ENCODE peak calls at places on chromosome 12, in six cellular contexts. One of them, this sample, is unnamed.

GRCh38 chr12:82858534-82858917 is 171.8 kb downstream of the TMTC2 start:
- DNase-seq in endothelial cell: no peak
- DNase-seq in tibial nerve: no peak
- DNase-seq in brain microvascular endothelial cell: no peak
- DNase-seq in CD4-positive, CD25-positive, alpha-beta regulatory T cell: no peak
- DNase-seq in HCEC 1CT: no peak
- DNase-seq in this sample: no peak

GRCh38 chr12:48903982-48904411 is 21.3 kb downstream of the FKBP11 start:
- DNase-seq in endothelial cell: peak; percentile 92
- DNase-seq in tibial nerve: peak; percentile 66
- DNase-seq in brain microvascular endothelial cell: peak; percentile 81
- DNase-seq in CD4-positive, CD25-positive, alpha-beta regulatory T cell: peak; percentile 86
- DNase-seq in HCEC 1CT: peak; percentile 53
- DNase-seq in this sample: peak; percentile 75

GRCh38 chr12:14260011-14260993 is 105.2 kb upstream of the ATF7IP start:
- DNase-seq in endothelial cell: peak; percentile 87
- DNase-seq in tibial nerve: peak; percentile 88
- DNase-seq in brain microvascular endothelial cell: peak; percentile 95
- DNase-seq in CD4-positive, CD25-positive, alpha-beta regulatory T cell: no peak
- DNase-seq in HCEC 1CT: peak; percentile 92
- DNase-seq in this sample: peak; percentile 93

GRCh38 chr12:57479376-57480115 is at the start of gene ARHGAP9:
- DNase-seq in endothelial cell: no peak
- DNase-seq in tibial nerve: no peak
- DNase-seq in brain microvascular endothelial cell: no peak
- DNase-seq in CD4-positive, CD25-positive, alpha-beta regulatory T cell: peak; percentile 88
- DNase-seq in HCEC 1CT: no peak
- DNase-seq in this sample: no peak

GRCh38 chr12:96526110-96526509 is 36.7 kb downstream of the CFAP54 start:
- DNase-seq in endothelial cell: no peak
- DNase-seq in tibial nerve: no peak
- DNase-seq in brain microvascular endothelial cell: no peak
- DNase-seq in CD4-positive, CD25-positive, alpha-beta regulatory T cell: peak; percentile 45
- DNase-seq in HCEC 1CT: no peak
- DNase-seq in this sample: no peak

GRCh38 chr12:3551386-3551785 is 60.4 kb downstream of the PRMT8 start:
- DNase-seq in endothelial cell: no peak
- DNase-seq in tibial nerve: no peak
- DNase-seq in brain microvascular endothelial cell: no peak
- DNase-seq in CD4-positive, CD25-positive, alpha-beta regulatory T cell: no peak
- DNase-seq in HCEC 1CT: no peak
- DNase-seq in this sample: no peak

GRCh38 chr12:94614288-94614721 is 36.1 kb downstream of the TMCC3 start:
- DNase-seq in endothelial cell: no peak
- DNase-seq in tibial nerve: no peak
- DNase-seq in brain microvascular endothelial cell: no peak
- DNase-seq in CD4-positive, CD25-positive, alpha-beta regulatory T cell: no peak
- DNase-seq in HCEC 1CT: no peak
- DNase-seq in this sample: no peak

GRCh38 chr12:4307593-4308333 is 13.2 kb upstream of the TIGAR start:
- DNase-seq in endothelial cell: peak; percentile 75
- DNase-seq in tibial nerve: peak; percentile 59
- DNase-seq in brain microvascular endothelial cell: peak; percentile 76
- DNase-seq in CD4-positive, CD25-positive, alpha-beta regulatory T cell: no peak
- DNase-seq in HCEC 1CT: peak; percentile 36
- DNase-seq in this sample: peak; percentile 81

GRCh38 chr12:74401966-74402365 is 135.7 kb upstream of the ATXN7L3B start:
- DNase-seq in endothelial cell: no peak
- DNase-seq in tibial nerve: no peak
- DNase-seq in brain microvascular endothelial cell: no peak
- DNase-seq in CD4-positive, CD25-positive, alpha-beta regulatory T cell: no peak
- DNase-seq in HCEC 1CT: no peak
- DNase-seq in this sample: no peak